ENCODE peak calls at places on chromosomes 13 and 19, in five cellular contexts. W, H, T, J and U are unnamed samples.

GRCh38 chr13:94128430-94128829 is 351.1 kb downstream of the DCT start:
- DNase-seq in T (no peak), J (no peak), W (no peak), H (no peak), U (no peak)

GRCh38 chr19:47483800-47484690 is at the start of gene KPTN:
- DNase-seq in H (peak; percentile 96), W (peak; percentile 57), T (peak; percentile 91), J (peak; percentile 92), U (peak; percentile 100)

GRCh38 chr19:32691952-32692726 is 518 bp downstream of the NUDT19 start:
- DNase-seq in W (no peak), J (peak; percentile 58), H (peak; percentile 85), T (peak; percentile 83), U (peak; percentile 80)

GRCh38 chr19:13100871-13101589 is 1.6 kb downstream of the LYL1 start:
- DNase-seq in W (no peak), H (peak; percentile 24), J (peak; percentile 61), T (peak; percentile 60), U (peak; percentile 59)

GRCh38 chr19:4362038-4362828 is 18.9 kb downstream of the MPND start:
- DNase-seq in H (no peak), J (no peak), T (no peak), W (no peak), U (no peak)

GRCh38 chr13:23609414-23610186 is 39.4 kb downstream of the TNFRSF19 start:
- DNase-seq in H (no peak), J (no peak), T (peak; percentile 67), W (no peak), U (no peak)

GRCh38 chr19:49084206-49085019 is 838 bp upstream of the SNRNP70 start:
- DNase-seq in T (no peak), J (no peak), H (no peak), W (no peak), U (no peak)

GRCh38 chr19:15180451-15181390 is 20.1 kb downstream of the NOTCH3 start:
- DNase-seq in W (no peak), T (no peak), J (peak; percentile 90), H (no peak), U (no peak)

GRCh38 chr13:60265566-60265965 is 101.8 kb upstream of the DIAPH3 start:
- DNase-seq in J (no peak), H (no peak), T (no peak), W (no peak), U (no peak)

GRCh38 chr19:411723-412355 is 2.9 kb upstream of the C2CD4C start:
- DNase-seq in W (no peak), J (no peak), H (no peak), T (no peak), U (no peak)

GRCh38 chr19:4567584-4568071 is 8.1 kb upstream of the SEMA6B start:
- DNase-seq in T (peak; percentile 91), H (peak; percentile 80), W (no peak), J (peak; percentile 87), U (peak; percentile 46)

GRCh38 chr13:52784591-52785340 is 45.1 kb upstream of the CNMD start:
- DNase-seq in J (no peak), T (no peak), H (no peak), W (no peak), U (no peak)

GRCh38 chr13:43293561-43293960 is 270.2 kb downstream of the DNAJC15 start:
- DNase-seq in H (no peak), W (no peak), T (no peak), J (no peak), U (no peak)

GRCh38 chr13:43297967-43298366 is 274.6 kb downstream of the DNAJC15 start:
- DNase-seq in W (no peak), H (no peak), J (no peak), T (no peak), U (no peak)

GRCh38 chr13:43293008-43293407 is 269.6 kb downstream of the DNAJC15 start:
- DNase-seq in H (no peak), W (no peak), J (no peak), T (no peak), U (no peak)

GRCh38 chr13:43291289-43292055 is 268.1 kb downstream of the DNAJC15 start:
- DNase-seq in J (no peak), W (no peak), T (no peak), H (no peak), U (no peak)

GRCh38 chr13:43293986-43294880 is 270.8 kb downstream of the DNAJC15 start:
- DNase-seq in W (no peak), T (no peak), J (no peak), H (no peak), U (no peak)
- TF ChIP-seq MYC in W (no peak), T (no peak), J (no peak), H (no peak), U (no peak)

GRCh38 chr19:18399008-18399407 is 1.6 kb upstream of the LRRC25 start:
- DNase-seq in T (no peak), J (no peak), H (peak; percentile 38), W (no peak), U (no peak)
- TF ChIP-seq MYC in T (no peak), J (no peak), H (no peak), W (no peak), U (no peak)

GRCh38 chr13:27662738-27663470 is 41.2 kb downstream of the POLR1D start:
- DNase-seq in H (no peak), W (no peak), T (no peak), J (no peak), U (no peak)
- TF ChIP-seq MYC in H (no peak), W (no peak), T (no peak), J (no peak), U (no peak)

GRCh38 chr19:35249848-35250711 is 1.3 kb downstream of the LSR start:
- DNase-seq in W (no peak), T (no peak), H (no peak), J (peak; percentile 4), U (no peak)
- TF ChIP-seq MYC in W (no peak), T (no peak), H (no peak), J (no peak), U (no peak)

GRCh38 chr19:1749373-1750342 is 3.6 kb upstream of the ONECUT3 start:
- DNase-seq in J (no peak), W (no peak), T (no peak), H (no peak), U (no peak)
- TF ChIP-seq MYC in J (no peak), W (no peak), T (no peak), H (no peak), U (no peak)

GRCh38 chr19:10706990-10707389 is 5.8 kb downstream of the QTRT1 start:
- DNase-seq in H (no peak), J (no peak), T (no peak), W (no peak), U (no peak)

GRCh38 chr19:10712041-10712440 is 5.8 kb upstream of the DNM2 start:
- DNase-seq in J (no peak), T (no peak), W (no peak), H (no peak), U (no peak)

GRCh38 chr19:10707440-10707839 is 6.2 kb downstream of the QTRT1 start:
- DNase-seq in T (no peak), W (no peak), H (no peak), J (no peak), U (no peak)

GRCh38 chr19:10712754-10713153 is 5.1 kb upstream of the DNM2 start:
- DNase-seq in T (no peak), H (no peak), J (no peak), W (no peak), U (no peak)

DNA sequence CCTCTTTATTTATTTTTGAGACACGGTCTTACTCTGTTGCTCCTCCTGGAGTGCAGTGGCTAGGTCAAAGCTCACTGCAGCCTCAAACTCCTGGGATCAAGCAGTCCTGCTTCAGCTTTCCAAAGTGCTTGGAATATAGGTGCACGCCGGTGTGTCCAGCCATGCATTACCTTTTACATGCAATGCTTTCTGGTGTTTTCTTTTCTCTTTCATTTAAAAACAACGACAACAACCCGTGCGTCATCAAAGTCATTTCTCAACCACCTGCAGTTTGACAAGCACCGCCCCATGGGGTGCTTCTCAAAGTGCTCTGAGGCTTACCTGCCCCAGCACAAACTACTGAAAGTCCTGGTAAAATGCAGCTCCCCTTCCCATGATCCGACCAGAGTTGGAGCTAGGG is 7.0 kb downstream of the QTRT1 start:
- DNase-seq in W (no peak), H (no peak), T (no peak), J (no peak), U (no peak)
- TF ChIP-seq MYC in W (no peak), H (no peak), T (no peak), J (no peak), U (no peak)